ENCODE peak calls at places on chromosome 17, in nine cellular contexts. A is kidney epithelial cell, G is cardiac fibroblast, E is HFFc6, C is PC-3, L is nephron progenitor cell, D is Calu3, W is H9, X is fibroblast of pulmonary artery. B is an unnamed sample.

GRCh38 chr17:54408741-54409140 is 491.9 kb upstream of the TOM1L1 start:
- DNase-seq in A (no peak), G (no peak), E (no peak), C (no peak), L (no peak), D (no peak), W (no peak), X (no peak), B (no peak)

GRCh38 chr17:882827-883585 is 96.6 kb downstream of the NXN start:
- DNase-seq in A (no peak), G (peak), E (no peak), C (no peak), L (peak), D (no peak), W (peak), X (peak), B (no peak)

GRCh38 chr17:80826955-80827645 is 164.5 kb upstream of the CHMP6 start:
- DNase-seq in A (peak), G (peak), E (peak), C (peak), L (no peak), D (no peak), W (peak), X (peak), B (no peak)

GRCh38 chr17:386145-386876 is 33.7 kb upstream of the RPH3AL start:
- DNase-seq in A (no peak), G (peak), E (no peak), C (peak), L (peak), D (peak), W (peak), X (peak), B (peak)

GRCh38 chr17:80254396-80255241 is 6.0 kb upstream of the RNF213 start:
- DNase-seq in A (peak), G (peak), E (peak), C (peak), L (no peak), D (peak), W (peak), X (peak), B (peak)

GRCh38 chr17:77316191-77316641 is 175.4 kb downstream of the SEC14L1 start:
- DNase-seq in A (no peak), G (peak), E (no peak), C (no peak), L (no peak), D (no peak), W (peak), X (peak), B (no peak)

GRCh38 chr17:73211745-73212144 is 18.9 kb downstream of the COG1 start:
- DNase-seq in A (no peak), G (no peak), E (no peak), C (no peak), L (no peak), D (no peak), W (no peak), X (no peak), B (no peak)

GRCh38 chr17:66711403-66711802 is 123.5 kb upstream of the CACNG5 start:
- DNase-seq in A (no peak), G (no peak), E (no peak), C (no peak), L (no peak), D (no peak), W (no peak), X (no peak), B (no peak)

GRCh38 chr17:76822184-76822778 is 45.9 kb upstream of the MGAT5B start:
- DNase-seq in A (no peak), G (no peak), E (no peak), C (no peak), L (no peak), D (no peak), W (no peak), X (no peak), B (no peak)

GRCh38 chr17:80204626-80205468 is 15.3 kb downstream of the SGSH start:
- DNase-seq in A (no peak), G (no peak), E (no peak), C (no peak), L (no peak), D (no peak), W (peak), X (no peak), B (no peak)

GRCh38 chr17:79090503-79091372 is 16.1 kb downstream of the ENGASE start:
- DNase-seq in A (no peak), G (peak), E (no peak), C (no peak), L (peak), D (no peak), W (peak), X (peak), B (no peak)
- TF ChIP-seq CTCF in A (peak), G (peak), E (peak), C (peak), L (peak), D (no peak), W (peak), X (peak), B (no peak)

GRCh38 chr17:70945386-70945785 is 776.1 kb downstream of the KCNJ2 start:
- DNase-seq in A (no peak), G (peak), E (no peak), C (no peak), L (no peak), D (no peak), W (peak), X (peak), B (no peak)
- TF ChIP-seq CTCF in A (no peak), G (no peak), E (no peak), C (no peak), L (no peak), D (no peak), W (peak), X (no peak), B (no peak)

DNA sequence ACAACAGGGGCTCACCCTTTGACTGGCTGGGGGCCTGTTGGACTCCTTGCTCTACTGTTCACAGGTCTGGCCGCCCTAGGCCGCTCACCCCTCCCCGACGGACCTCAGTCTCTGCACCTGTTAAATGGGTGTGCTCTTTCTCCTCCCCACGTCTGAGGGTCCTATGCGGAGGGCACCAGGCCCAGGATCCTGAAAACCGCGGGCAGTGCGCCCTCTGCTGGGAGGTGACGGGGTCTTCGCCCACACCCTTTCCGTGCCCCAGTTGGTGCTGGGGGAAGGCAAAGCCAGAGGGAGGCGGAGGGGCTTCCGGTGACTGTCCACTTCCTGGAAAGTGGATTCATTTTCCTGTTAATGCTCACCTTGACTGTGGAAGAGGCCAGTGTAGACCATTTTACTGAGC is 1010.9 kb downstream of the KCNJ18 start:
- DNase-seq in A (no peak), G (no peak), E (no peak), C (no peak), L (no peak), D (no peak), W (no peak), X (no peak), B (no peak)
- TF ChIP-seq CTCF in A (no peak), G (no peak), E (no peak), C (peak), L (no peak), D (no peak), W (no peak), X (no peak), B (no peak)

DNA sequence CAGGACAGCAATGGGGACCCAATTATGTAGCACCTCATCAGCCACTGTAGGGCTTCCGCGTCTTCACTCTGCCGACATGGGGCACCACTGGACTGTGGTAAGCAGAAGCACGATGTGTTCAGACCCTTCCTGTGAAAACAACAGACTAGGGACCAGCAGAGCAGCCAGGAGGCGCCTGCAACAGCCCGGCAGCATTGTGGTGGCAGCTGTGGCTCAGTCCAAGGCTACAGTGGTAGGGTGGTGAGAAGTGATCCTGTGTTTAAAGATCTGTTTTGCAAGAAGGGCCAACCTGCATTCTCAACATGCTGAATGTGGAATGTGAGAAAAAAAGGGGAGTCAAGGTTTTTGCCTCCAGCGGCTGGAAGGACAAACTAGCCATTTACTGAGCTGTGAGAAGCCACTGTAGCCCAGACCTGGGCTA is 80.8 kb downstream of the GAS7 start:
- DNase-seq in A (no peak), G (no peak), E (no peak), C (no peak), L (no peak), D (no peak), W (no peak), X (no peak), B (peak)
- TF ChIP-seq CTCF in A (no peak), G (no peak), E (no peak), C (no peak), L (no peak), D (no peak), W (no peak), X (no peak), B (peak)

GRCh38 chr17:2366747-2367494 is 29.6 kb downstream of the SGSM2 start:
- DNase-seq in A (no peak), G (peak), E (no peak), C (no peak), L (peak), D (no peak), W (peak), X (peak), B (no peak)
- TF ChIP-seq CTCF in A (peak), G (peak), E (peak), C (no peak), L (peak), D (no peak), W (peak), X (peak), B (no peak)

DNA sequence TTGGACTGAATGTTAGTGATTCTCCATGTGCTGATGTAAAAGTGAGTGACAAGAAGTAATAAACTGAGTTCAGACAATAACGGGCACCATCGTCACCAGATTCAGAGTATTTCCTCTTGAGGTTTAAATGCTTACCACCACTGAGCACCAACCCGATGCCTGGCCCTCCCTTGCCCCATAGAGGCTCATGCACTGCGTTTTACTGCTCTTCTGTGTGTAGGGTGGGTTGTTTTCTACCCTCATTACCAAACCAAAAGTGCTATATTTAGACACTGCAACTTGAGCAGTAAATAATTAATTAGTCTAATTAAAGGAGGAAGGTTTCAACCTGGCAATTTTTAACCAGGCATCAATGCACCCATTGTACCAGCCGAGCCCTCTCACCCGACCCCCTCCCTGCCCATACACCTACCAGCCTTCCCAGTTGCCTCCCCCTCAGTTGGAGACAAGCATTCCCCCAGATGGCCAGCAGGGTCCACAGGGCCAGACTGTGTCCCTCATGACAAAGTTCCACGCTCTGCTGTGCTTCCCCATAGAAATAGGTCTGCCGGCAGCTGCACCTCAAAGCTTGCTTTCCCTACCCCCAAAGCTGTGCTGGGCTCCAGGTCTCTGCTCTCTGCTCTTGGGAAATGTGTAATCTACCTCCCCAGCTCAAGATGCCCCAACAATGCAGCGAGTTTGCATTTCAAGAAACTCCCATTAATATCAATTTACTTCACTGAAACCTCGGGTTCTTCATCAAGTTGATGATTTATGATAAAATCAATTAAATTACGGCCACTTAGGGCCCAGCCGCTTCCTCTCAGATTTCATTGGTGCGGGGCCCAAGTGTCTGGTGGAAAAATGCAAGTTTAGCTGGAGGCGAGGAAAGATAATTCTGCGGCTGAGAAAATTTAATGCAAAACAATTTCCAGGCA is 16.0 kb downstream of the HOXB4 start:
- DNase-seq in A (no peak), G (no peak), E (no peak), C (peak), L (peak), D (peak), W (no peak), X (no peak), B (peak)
- TF ChIP-seq CTCF in A (peak), G (peak), E (peak), C (peak), L (peak), D (peak), W (peak), X (peak), B (no peak)

DNA sequence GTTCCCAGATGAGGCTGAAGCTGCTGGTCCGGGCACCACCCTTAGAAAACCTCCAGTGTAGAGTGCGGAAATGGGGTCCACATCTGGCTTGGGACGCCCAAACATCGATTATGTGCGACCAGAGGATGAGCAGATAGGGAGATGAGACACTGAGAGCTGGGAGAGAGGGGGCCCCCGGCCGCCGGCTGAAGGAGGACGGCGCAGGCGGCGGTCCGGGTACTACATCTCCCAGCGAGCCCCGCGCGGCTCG is 182 bp upstream of the SPECC1 start:
- DNase-seq in A (peak), G (no peak), E (peak), C (no peak), L (no peak), D (no peak), W (no peak), X (no peak), B (no peak)
- TF ChIP-seq CTCF in A (peak), G (no peak), E (no peak), C (peak), L (no peak), D (no peak), W (no peak), X (no peak), B (no peak)

GRCh38 chr17:33218657-33219298 is 74.3 kb downstream of the ASIC2 start:
- DNase-seq in A (no peak), G (no peak), E (peak), C (no peak), L (no peak), D (no peak), W (no peak), X (no peak), B (no peak)
- TF ChIP-seq CTCF in A (no peak), G (no peak), E (no peak), C (no peak), L (no peak), D (no peak), W (no peak), X (no peak), B (no peak)